ENCODE peak calls at places on chromosomes 1 and 21, in ten cellular contexts. V is sigmoid colon; R is mammary epithelial cell; K is Peyer's patch; B is stomach; W is transverse colon; U is endothelial cell of umbilical vein; A is CD8-positive, alpha-beta T cell; H is CD4-positive, alpha-beta memory T cell; Z is gastrocnemius medialis. M is an unnamed sample.

GRCh38 chr1:5597991-5598823 is 394.0 kb downstream of the NPHP4 start:
- DNase-seq in V (no peak), R (no peak), K (no peak), B (peak; percentile 66), W (no peak), U (no peak), A (no peak), H (no peak), Z (no peak), M (no peak)

GRCh38 chr1:149888160-149888998 is 11.0 kb upstream of the BOLA1 start:
- DNase-seq in V (peak; percentile 94), R (peak; percentile 82), K (peak; percentile 58), B (peak; percentile 77), W (peak; percentile 86), U (peak; percentile 86), A (peak; percentile 69), H (no peak), Z (peak; percentile 85), M (no peak)

GRCh38 chr1:224639426-224639975 is 23.4 kb downstream of the CNIH3 start:
- DNase-seq in V (no peak), R (no peak), K (no peak), B (no peak), W (no peak), U (peak; percentile 58), A (no peak), H (no peak), Z (no peak), M (no peak)

GRCh38 chr21:31410763-31411278 is 66.8 kb upstream of the TIAM1 start:
- DNase-seq in V (no peak), R (no peak), K (no peak), B (no peak), W (no peak), U (no peak), A (peak; percentile 19), H (peak; percentile 17), Z (no peak), M (no peak)

GRCh38 chr1:44239337-44239960 is 26.2 kb downstream of the DMAP1 start:
- DNase-seq in V (peak; percentile 83), R (peak; percentile 16), K (no peak), B (no peak), W (peak; percentile 35), U (no peak), A (no peak), H (no peak), Z (no peak), M (peak; percentile 16)

GRCh38 chr1:244341455-244342450 is 110.0 kb downstream of the ADSS2 start:
- DNase-seq in V (no peak), R (peak; percentile 92), K (no peak), B (no peak), W (peak; percentile 41), U (peak; percentile 93), A (no peak), H (no peak), Z (no peak), M (peak; percentile 93)

GRCh38 chr1:2416403-2416802 is 4.0 kb upstream of the PEX10 start:
- DNase-seq in V (no peak), R (no peak), K (peak; percentile 40), B (peak; percentile 38), W (peak; percentile 73), U (no peak), A (peak; percentile 36), H (peak; percentile 8), Z (no peak), M (no peak)

GRCh38 chr1:200075938-200076546 is 48.5 kb downstream of the NR5A2 start:
- DNase-seq in V (no peak), R (peak; percentile 49), K (no peak), B (no peak), W (no peak), U (peak; percentile 99), A (no peak), H (no peak), Z (no peak), M (peak; percentile 35)

GRCh38 chr1:146049436-146049835 is 27.9 kb upstream of the HJV start:
- DNase-seq in V (no peak), R (no peak), K (no peak), B (no peak), W (no peak), U (no peak), A (peak; percentile 23), H (no peak), Z (no peak), M (no peak)

GRCh38 chr1:240946926-240947325 is 335.0 kb upstream of the GREM2 start:
- DNase-seq in V (no peak), R (no peak), K (no peak), B (no peak), W (peak; percentile 40), U (peak; percentile 52), A (no peak), H (no peak), Z (no peak), M (no peak)

GRCh38 chr1:220274122-220274855 is 2.0 kb upstream of the RAB3GAP2 start:
- DNase-seq in V (peak; percentile 61), R (peak; percentile 5), K (no peak), B (no peak), W (no peak), U (no peak), A (no peak), H (no peak), Z (no peak), M (no peak)

GRCh38 chr1:220272841-220273090 is 513 bp upstream of the RAB3GAP2 start:
- DNase-seq in V (no peak), R (no peak), K (no peak), B (no peak), W (no peak), U (no peak), A (no peak), H (no peak), Z (no peak), M (no peak)

GRCh38 chr1:220269036-220269435 is 3.2 kb downstream of the RAB3GAP2 start:
- DNase-seq in V (no peak), R (no peak), K (no peak), B (no peak), W (no peak), U (no peak), A (no peak), H (no peak), Z (no peak), M (no peak)

GRCh38 chr1:220272047-220272840 is at the start of gene RAB3GAP2:
- DNase-seq in V (peak; percentile 98), R (peak; percentile 93), K (peak; percentile 95), B (peak; percentile 96), W (peak; percentile 97), U (peak; percentile 95), A (peak; percentile 97), H (peak; percentile 97), Z (peak; percentile 92), M (peak; percentile 77)

GRCh38 chr1:220271706-220272046 is 577 bp downstream of the RAB3GAP2 start:
- DNase-seq in V (no peak), R (no peak), K (peak; percentile 22), B (no peak), W (peak; percentile 14), U (peak; percentile 26), A (peak; percentile 14), H (peak; percentile 3), Z (no peak), M (no peak)
- H3K27ac ChIP-seq in V (peak overlapping the region; percentile 90), R (peak overlapping the region; percentile 89), K (peak overlapping the region; percentile 89), B (peak overlapping the region; percentile 88), W (peak overlapping the region; percentile 87), U (peak overlapping the region; percentile 72), A (peak overlapping the region; percentile 94), H (peak overlapping the region; percentile 95), Z (peak overlapping the region; percentile 87), M (peak overlapping the region; percentile 91)

DNA sequence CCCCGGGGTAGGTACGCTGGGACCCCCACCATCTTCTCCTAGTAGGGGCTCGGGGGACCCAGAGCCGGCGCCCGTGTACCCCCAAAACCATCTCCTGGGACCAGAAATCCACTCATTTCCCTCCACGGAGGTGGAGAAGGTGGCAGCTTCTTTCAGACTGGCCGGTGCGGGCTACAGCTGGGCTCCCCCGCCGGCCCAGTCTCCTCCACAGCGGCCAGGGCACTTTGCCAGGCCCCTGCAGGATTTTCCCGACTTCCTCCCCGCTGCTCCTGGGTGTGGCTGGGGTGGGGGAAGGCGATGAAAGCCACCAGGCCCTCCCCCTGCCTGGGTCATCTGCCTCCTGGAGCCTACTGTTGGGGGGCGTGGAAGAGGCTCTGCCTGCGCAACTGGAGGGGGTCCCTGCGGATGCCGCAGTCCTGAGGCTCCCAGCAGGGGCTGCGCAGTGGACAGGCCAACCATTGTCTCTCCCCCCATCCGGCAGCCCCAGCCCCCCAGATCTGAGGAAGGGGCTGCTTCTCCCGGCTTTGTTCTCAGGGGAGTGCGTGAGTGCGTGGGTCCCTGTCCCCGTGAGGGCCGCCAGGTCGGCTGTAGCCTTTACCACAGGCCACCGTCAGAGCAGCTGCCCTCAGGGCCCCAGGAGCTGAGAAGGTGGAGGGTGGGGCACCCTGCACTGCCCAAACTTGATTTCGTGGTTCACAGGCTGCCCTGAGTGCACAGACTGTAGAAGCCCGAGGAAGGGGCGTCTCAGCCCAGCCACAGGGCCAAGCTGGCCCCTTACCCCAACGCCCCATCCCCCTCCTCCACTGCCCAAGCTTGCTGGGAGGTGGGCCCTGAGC is 1.3 kb downstream of the AGRN start:
- DNase-seq in V (peak; percentile 83), R (peak; percentile 72), K (no peak), B (peak; percentile 80), W (peak; percentile 75), U (peak; percentile 46), A (no peak), H (no peak), Z (no peak), M (no peak)
- H3K27me3 ChIP-seq in V (no peaks in the 10 kb centered on the region), R (no peaks in the 10 kb centered on the region), K (no peaks in the 10 kb centered on the region), B (no peaks in the 10 kb centered on the region), W (no peaks in the 10 kb centered on the region), U (no peaks in the 10 kb centered on the region), A (no peaks in the 10 kb centered on the region), H (no peaks in the 10 kb centered on the region), Z (peaks cover 10% of the 10 kb centered on the region), M (no peaks in the 10 kb centered on the region)

DNA sequence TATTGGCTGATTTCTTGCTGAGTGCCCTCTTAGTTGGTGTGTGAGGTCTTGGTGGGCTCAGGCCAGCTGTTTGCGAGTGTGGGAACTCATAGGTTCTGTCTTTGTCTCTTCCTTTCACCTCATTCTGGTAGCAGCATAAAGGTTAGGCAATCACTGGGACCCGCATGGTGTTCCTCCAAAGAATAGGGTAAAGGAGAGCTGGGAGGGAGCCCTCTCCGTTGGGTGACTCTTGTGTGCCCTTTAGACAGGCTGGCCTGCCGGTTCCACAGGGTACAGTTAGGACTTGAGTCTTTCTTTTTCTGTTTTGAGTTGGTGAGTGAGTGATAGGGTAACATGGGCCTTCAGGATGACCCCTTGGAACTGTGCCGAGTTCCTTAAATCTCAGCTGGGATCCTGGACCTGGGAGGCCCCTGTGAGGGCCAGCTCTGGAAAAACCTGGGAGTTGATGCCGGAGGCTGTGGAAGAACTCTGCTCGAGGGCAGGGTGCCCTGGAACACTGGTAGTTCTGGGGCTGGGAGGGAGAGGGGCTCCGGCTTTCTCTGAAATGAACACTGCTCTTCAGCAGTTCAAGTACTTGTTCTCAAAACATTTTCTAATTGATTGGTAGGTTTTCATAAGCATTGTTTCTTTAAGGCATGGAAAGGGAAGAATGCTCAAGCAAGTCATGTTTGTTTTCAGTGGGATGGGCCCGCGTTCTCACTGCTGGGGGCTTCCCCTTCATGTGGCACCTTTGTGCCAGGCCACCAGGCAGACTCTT is 2.1 kb upstream of the THAP3 start:
- DNase-seq in V (no peak), R (no peak), K (no peak), B (no peak), W (no peak), U (no peak), A (no peak), H (no peak), Z (no peak), M (no peak)
- H3K4me1 ChIP-seq in V (peaks cover 39% of the 10 kb centered on the region), R (peaks cover 7% of the 10 kb centered on the region), K (peaks cover 5% of the 10 kb centered on the region), B (peaks cover 22% of the 10 kb centered on the region), W (peaks cover 22% of the 10 kb centered on the region), U (peaks cover 4% of the 10 kb centered on the region), A (peaks cover 18% of the 10 kb centered on the region), H (peaks cover 17% of the 10 kb centered on the region), Z (peaks cover 13% of the 10 kb centered on the region), M (peaks cover 7% of the 10 kb centered on the region)

GRCh38 chr1:12460911-12461621 is 156.9 kb downstream of the DHRS3 start:
- DNase-seq in V (peak; percentile 81), R (no peak), K (no peak), B (peak; percentile 81), W (peak; percentile 39), U (peak; percentile 97), A (no peak), H (no peak), Z (no peak), M (no peak)
- H3K27ac ChIP-seq in V (peak overlapping the region; percentile 89), R (no peak overlapping the region), K (peak overlapping the region; percentile 70), B (peak overlapping the region; percentile 72), W (peak overlapping the region; percentile 73), U (peak overlapping the region; percentile 64), A (no peak overlapping the region), H (no peak overlapping the region), Z (peak overlapping the region; percentile 79), M (no peak overlapping the region)

M was measured in foreskin keratinocyte.